ENCODE peak calls at places on chromosome 4, in four cellular contexts. X is cardiac fibroblast, N is OCI-LY7, G is AG10803. C is an unnamed sample.

GRCh38 chr4:140533951-140534480 is 10.0 kb downstream of the ELMOD2 start:
- DNase-seq in X (peak), N (no peak), G (peak), C (no peak)

GRCh38 chr4:19993222-19993621 is 258.5 kb upstream of the SLIT2 start:
- DNase-seq in X (peak), N (no peak), G (peak), C (no peak)

GRCh38 chr4:169351860-169352259 is 81.1 kb upstream of the SH3RF1 start:
- DNase-seq in X (peak), N (no peak), G (no peak), C (peak)

GRCh38 chr4:168769416-168769815 is 240.6 kb downstream of the CBR4 start:
- DNase-seq in X (peak), N (no peak), G (peak), C (no peak)

GRCh38 chr4:129532573-129532972 is 436.6 kb downstream of the C4orf33 start:
- DNase-seq in X (no peak), N (no peak), G (no peak), C (no peak)

GRCh38 chr4:4355302-4355701 is 31.6 kb upstream of the NSG1 start:
- DNase-seq in X (no peak), N (no peak), G (no peak), C (no peak)

GRCh38 chr4:2783790-2784189 is 9.1 kb upstream of the SH3BP2 start:
- DNase-seq in X (no peak), N (no peak), G (no peak), C (no peak)

GRCh38 chr4:84176061-84176460 is 323.0 kb downstream of the NKX6-1 start:
- DNase-seq in X (no peak), N (no peak), G (no peak), C (no peak)

GRCh38 chr4:140556372-140557085 is 12.2 kb downstream of the UCP1 start:
- DNase-seq in X (no peak), N (peak), G (no peak), C (peak)

GRCh38 chr4:78644744-78645330 is 93.3 kb downstream of the ANXA3 start:
- DNase-seq in X (peak), N (peak), G (peak), C (peak)

GRCh38 chr4:144948009-144948408 is 150.0 kb downstream of the ANAPC10 start:
- DNase-seq in X (no peak), N (no peak), G (no peak), C (no peak)

GRCh38 chr4:108834167-108834566 is 71.3 kb upstream of the ETNPPL start:
- DNase-seq in X (peak), N (no peak), G (peak), C (no peak)

GRCh38 chr4:174266416-174266815 is 17.1 kb downstream of the FBXO8 start:
- DNase-seq in X (no peak), N (no peak), G (no peak), C (no peak)

GRCh38 chr4:125728568-125728967 is 413.8 kb downstream of the FAT4 start:
- DNase-seq in X (peak), N (no peak), G (peak), C (no peak)

GRCh38 chr4:154807042-154807630 is 26.1 kb downstream of the RBM46 start:
- DNase-seq in X (peak), N (peak), G (peak), C (peak)

GRCh38 chr4:183435803-183436202 is 8.6 kb upstream of the CDKN2AIP start:
- DNase-seq in X (no peak), N (no peak), G (no peak), C (no peak)

GRCh38 chr4:182960228-182960627 is 43.0 kb upstream of the DCTD start:
- DNase-seq in X (no peak), N (no peak), G (no peak), C (no peak)

GRCh38 chr4:7691061-7691460 is 248.6 kb downstream of the AFAP1 start:
- DNase-seq in X (no peak), N (no peak), G (no peak), C (no peak)

GRCh38 chr4:7692451-7693236 is 247.0 kb downstream of the AFAP1 start:
- DNase-seq in X (no peak), N (no peak), G (no peak), C (no peak)

GRCh38 chr4:7691992-7692391 is 247.7 kb downstream of the AFAP1 start:
- DNase-seq in X (no peak), N (no peak), G (peak), C (no peak)

GRCh38 chr4:7687796-7688195 is 251.9 kb downstream of the AFAP1 start:
- DNase-seq in X (no peak), N (no peak), G (no peak), C (no peak)

GRCh38 chr4:7689773-7690693 is 249.6 kb downstream of the AFAP1 start:
- DNase-seq in X (no peak), N (no peak), G (no peak), C (no peak)
- H3K4me3 ChIP-seq in X (no peak), N (no peak), G (no peak), C (no peak)

GRCh38 chr4:161182913-161183312 is 980.9 kb downstream of the FSTL5 start:
- DNase-seq in X (no peak), N (no peak), G (no peak), C (no peak)
- TF ChIP-seq CTCF in X (no peak), N (no peak), G (no peak), C (no peak)

DNA sequence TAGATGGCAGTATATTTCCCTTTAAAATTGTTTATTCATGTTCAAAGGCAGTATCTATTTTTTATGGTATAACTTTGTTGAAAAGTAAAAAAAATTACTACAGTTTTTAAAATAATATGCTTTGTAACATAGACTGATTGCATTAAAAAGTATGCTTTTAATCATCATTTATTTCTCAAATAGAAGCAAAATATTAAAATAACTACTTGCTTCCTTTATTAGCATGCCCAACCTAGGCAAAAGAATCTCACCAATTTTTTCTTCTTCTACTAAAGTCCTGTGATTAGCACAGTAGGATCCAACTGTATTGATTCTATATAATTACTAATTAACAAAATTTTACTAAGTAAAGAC is 69.6 kb upstream of the NFKB1 start:
- DNase-seq in X (no peak), N (no peak), G (no peak), C (no peak)
- H3K4me3 ChIP-seq in X (no peak), N (peak), G (peak), C (peak)

DNA sequence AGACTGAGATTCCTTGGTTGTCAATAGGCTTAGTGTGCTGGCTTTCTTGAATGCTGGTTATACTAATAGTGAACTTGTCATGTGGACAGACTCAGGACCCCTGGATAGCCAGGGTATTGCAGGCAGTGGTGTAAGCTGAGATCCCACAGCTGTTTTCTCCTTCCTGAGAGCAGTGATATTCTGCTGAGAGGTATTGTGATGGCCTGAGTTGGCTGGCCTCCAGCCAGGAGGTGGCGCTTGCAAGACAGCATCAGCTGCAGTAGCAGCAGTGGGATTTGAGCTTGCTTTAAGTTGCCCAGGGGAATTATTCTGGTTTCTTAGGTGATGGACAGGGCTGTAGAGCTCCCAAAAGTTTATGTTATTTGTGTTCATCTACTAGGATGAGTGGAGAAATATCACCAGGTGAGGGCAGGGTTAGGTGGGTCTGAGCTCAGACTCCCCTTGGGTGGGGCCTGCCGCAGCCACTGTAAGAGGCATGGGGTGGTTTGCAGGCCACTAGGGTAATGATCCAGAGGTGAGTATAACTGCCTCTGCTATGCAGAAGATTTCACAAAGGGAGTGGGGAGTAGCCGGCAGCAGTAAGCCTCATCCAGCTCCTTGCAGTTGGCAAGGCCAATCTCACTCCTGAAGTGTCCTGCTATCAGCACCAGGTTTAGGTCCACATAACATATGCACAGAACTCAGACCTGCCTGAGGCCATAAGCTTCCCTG is 66.2 kb downstream of the IL15 start:
- DNase-seq in X (peak), N (no peak), G (no peak), C (peak)
- TF ChIP-seq CTCF in X (no peak), N (peak), G (no peak), C (peak)

GRCh38 chr4:52863324-52863723 is 1.2 kb downstream of the RASL11B start:
- DNase-seq in X (no peak), N (no peak), G (no peak), C (no peak)
- H3K4me3 ChIP-seq in X (no peak), N (no peak), G (peak), C (no peak)

DNA sequence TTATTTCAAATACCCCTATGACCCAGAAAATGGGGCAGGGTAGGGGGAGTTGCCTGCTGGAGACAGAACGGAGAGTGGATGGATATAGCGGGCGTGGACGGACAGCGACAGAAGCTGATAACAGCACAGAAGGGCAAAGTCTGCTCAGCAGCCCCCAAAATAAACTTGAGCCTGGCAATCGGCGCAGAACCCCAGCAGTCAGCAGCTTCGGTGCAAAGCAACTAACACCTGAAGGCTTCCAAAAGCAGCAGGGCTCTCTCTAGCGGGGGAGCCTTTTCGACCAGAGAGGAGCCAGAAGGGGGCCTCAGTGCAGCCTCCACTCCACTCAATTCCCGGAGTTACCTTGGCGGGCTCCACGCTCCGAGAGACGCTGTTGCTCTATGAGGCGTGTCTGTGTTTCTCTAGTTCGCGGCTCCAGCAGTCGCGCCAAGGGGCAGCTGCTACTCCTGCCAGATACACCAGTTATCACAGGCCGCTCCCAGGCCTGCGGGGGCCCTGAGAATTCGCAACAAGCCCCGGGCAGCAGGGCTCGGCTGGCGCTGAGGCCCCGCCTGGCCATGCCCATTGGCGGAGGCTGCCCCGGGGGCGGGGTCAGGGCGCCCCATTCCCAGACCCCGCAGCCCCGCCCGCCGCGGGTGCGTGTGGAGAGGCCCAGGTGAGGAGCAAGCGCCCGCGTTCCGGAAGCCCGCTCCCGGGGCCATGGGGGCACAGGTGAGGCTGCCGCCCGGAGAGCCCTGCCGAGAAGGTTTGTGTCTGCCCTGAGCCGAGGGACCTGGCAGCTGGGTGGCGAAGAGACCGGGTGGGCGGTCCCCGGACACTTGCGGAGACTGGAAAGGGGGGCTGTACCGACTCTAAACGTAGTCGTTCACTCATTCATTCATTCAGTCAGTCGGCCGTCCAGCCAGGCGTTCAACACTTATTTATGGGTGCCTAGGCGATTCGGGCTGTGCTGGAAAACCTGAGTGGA is at the start of the genes CNGA1 and NIPAL1:
- DNase-seq in X (peak), N (peak), G (peak), C (peak)
- TF ChIP-seq CTCF in X (peak), N (peak), G (peak), C (peak)

DNA sequence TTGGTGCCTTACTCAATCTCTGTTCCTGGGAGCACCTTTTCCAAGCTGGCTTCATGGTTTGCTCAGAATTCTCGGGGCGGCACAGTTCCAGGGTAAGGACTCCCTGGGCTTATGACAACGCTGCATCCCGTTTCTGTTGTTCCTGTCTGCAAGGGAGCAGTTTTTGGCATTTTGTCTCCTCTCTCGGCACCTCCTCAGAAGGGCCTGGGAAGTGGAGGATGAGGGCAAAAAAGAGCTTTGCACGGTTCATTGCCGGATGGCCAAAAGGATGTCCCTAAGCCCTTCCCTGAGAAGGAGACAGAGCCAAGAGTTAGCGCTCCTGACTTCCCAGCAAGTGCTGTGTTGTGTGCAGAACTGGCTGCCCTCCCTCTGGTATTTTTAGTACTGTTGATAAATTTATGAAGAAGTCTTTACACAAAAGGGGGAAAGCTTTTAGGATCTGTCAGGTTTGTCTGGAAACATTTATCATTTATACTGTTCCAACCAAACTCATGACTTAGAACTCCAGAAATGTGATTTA is 13.4 kb downstream of the SRD5A3 start:
- DNase-seq in X (peak), N (no peak), G (peak), C (no peak)
- H3K4me3 ChIP-seq in X (no peak), N (no peak), G (peak), C (no peak)

GRCh38 chr4:52910115-52910514 is 48.0 kb downstream of the RASL11B start:
- DNase-seq in X (no peak), N (no peak), G (no peak), C (no peak)
- TF ChIP-seq CTCF in X (no peak), N (no peak), G (no peak), C (no peak)

GRCh38 chr4:73606465-73606974 is 13.7 kb downstream of the RASSF6 start:
- DNase-seq in X (no peak), N (peak), G (no peak), C (peak)

GRCh38 chr4:73612032-73612431 is 8.2 kb downstream of the RASSF6 start:
- DNase-seq in X (peak), N (no peak), G (no peak), C (no peak)

GRCh38 chr4:73607375-73608026 is 12.7 kb downstream of the RASSF6 start:
- DNase-seq in X (no peak), N (peak), G (no peak), C (peak)

GRCh38 chr4:73609688-73610087 is 10.5 kb downstream of the RASSF6 start:
- DNase-seq in X (peak), N (no peak), G (no peak), C (no peak)

GRCh38 chr4:73608677-73609594 is 11.3 kb downstream of the RASSF6 start:
- DNase-seq in X (peak), N (peak), G (no peak), C (no peak)
- H3K4me3 ChIP-seq in X (no peak), N (peak), G (no peak), C (no peak)

C was measured in GM12865.